ENCODE peak calls at places on chromosomes 4 and X, in four cellular contexts. One of them, this sample, is unnamed.

GRCh38 chr4:19372365-19372764 is 879.3 kb upstream of the SLIT2 start:
- DNase-seq in A549: no peak
- DNase-seq in cardiac muscle cell: no peak
- DNase-seq in breast epithelium: no peak
- DNase-seq in this sample: no peak

GRCh38 chr4:3493720-3494492 is 30.8 kb downstream of the DOK7 start:
- DNase-seq in A549: no peak
- DNase-seq in cardiac muscle cell: no peak
- DNase-seq in breast epithelium: no peak
- DNase-seq in this sample: no peak

GRCh38 chrX:56462389-56462788 is 101.0 kb upstream of the UBQLN2 start:
- DNase-seq in A549: no peak
- DNase-seq in cardiac muscle cell: peak; percentile 2
- DNase-seq in breast epithelium: no peak
- DNase-seq in this sample: no peak

GRCh38 chr4:77043507-77044131 is 32.2 kb downstream of the CCNI start:
- DNase-seq in A549: no peak
- DNase-seq in cardiac muscle cell: peak; percentile 61
- DNase-seq in breast epithelium: no peak
- DNase-seq in this sample: peak; percentile 26

GRCh38 chrX:14660970-14661369 is 131.6 kb downstream of the GLRA2 start:
- DNase-seq in A549: no peak
- DNase-seq in cardiac muscle cell: no peak
- DNase-seq in breast epithelium: no peak
- DNase-seq in this sample: no peak

GRCh38 chr4:16034010-16034829 is 49.6 kb downstream of the PROM1 start:
- DNase-seq in A549: no peak
- DNase-seq in cardiac muscle cell: peak; percentile 14
- DNase-seq in breast epithelium: no peak
- DNase-seq in this sample: no peak

GRCh38 chrX:54134269-54134668 is 48.8 kb downstream of the FAM120C start:
- DNase-seq in A549: no peak
- DNase-seq in cardiac muscle cell: no peak
- DNase-seq in breast epithelium: no peak
- DNase-seq in this sample: no peak

GRCh38 chrX:109732780-109733657 is at the start of gene ACSL4:
- DNase-seq in A549: peak; percentile 65
- DNase-seq in cardiac muscle cell: peak; percentile 92
- DNase-seq in breast epithelium: peak; percentile 53
- DNase-seq in this sample: peak; percentile 56

GRCh38 chrX:54570332-54570731 is 40.3 kb downstream of the GNL3L start:
- DNase-seq in A549: no peak
- DNase-seq in cardiac muscle cell: no peak
- DNase-seq in breast epithelium: no peak
- DNase-seq in this sample: no peak

GRCh38 chr4:83054928-83055327 is 19.9 kb downstream of the COPS4 start:
- DNase-seq in A549: no peak
- DNase-seq in cardiac muscle cell: peak; percentile 50
- DNase-seq in breast epithelium: no peak
- DNase-seq in this sample: no peak

GRCh38 chrX:48539345-48540014 is at the start of gene TBC1D25:
- DNase-seq in A549: peak; percentile 90
- DNase-seq in cardiac muscle cell: peak; percentile 98
- DNase-seq in breast epithelium: peak; percentile 93
- DNase-seq in this sample: peak; percentile 94

GRCh38 chrX:2766921-2767320 is 15.1 kb downstream of the XG start:
- DNase-seq in A549: no peak
- DNase-seq in cardiac muscle cell: peak; percentile 16
- DNase-seq in breast epithelium: no peak
- DNase-seq in this sample: no peak

GRCh38 chr4:7242766-7243165 is 50.4 kb downstream of the SORCS2 start:
- DNase-seq in A549: no peak
- DNase-seq in cardiac muscle cell: no peak
- DNase-seq in breast epithelium: no peak
- DNase-seq in this sample: no peak

GRCh38 chr4:94365304-94365703 is 22.7 kb upstream of the HPGDS start:
- DNase-seq in A549: no peak
- DNase-seq in cardiac muscle cell: no peak
- DNase-seq in breast epithelium: no peak
- DNase-seq in this sample: no peak

GRCh38 chrX:49155900-49156837 is 6.4 kb upstream of the MAGIX start:
- DNase-seq in A549: peak; percentile 81
- DNase-seq in cardiac muscle cell: peak; percentile 93
- DNase-seq in breast epithelium: peak; percentile 85
- DNase-seq in this sample: peak; percentile 79

GRCh38 chr4:98509641-98510170 is 148.7 kb downstream of the TSPAN5 start:
- DNase-seq in A549: no peak
- DNase-seq in cardiac muscle cell: no peak
- DNase-seq in breast epithelium: no peak
- DNase-seq in this sample: no peak

GRCh38 chrX:115093206-115093605 is 75.8 kb upstream of the IL13RA2 start:
- DNase-seq in A549: no peak
- DNase-seq in cardiac muscle cell: peak; percentile 1
- DNase-seq in breast epithelium: no peak
- DNase-seq in this sample: no peak

GRCh38 chr4:151957163-151957562 is 196.4 kb upstream of the GATB start:
- DNase-seq in A549: no peak
- DNase-seq in cardiac muscle cell: peak; percentile 1
- DNase-seq in breast epithelium: no peak
- DNase-seq in this sample: no peak

GRCh38 chr4:113958766-113959540 is 20.5 kb downstream of the ARSJ start:
- DNase-seq in A549: peak; percentile 14
- DNase-seq in cardiac muscle cell: peak; percentile 90
- DNase-seq in breast epithelium: no peak
- DNase-seq in this sample: no peak
- H3K27ac ChIP-seq in A549: peak overlapping the region; percentile 80
- H3K27ac ChIP-seq in cardiac muscle cell: no peak overlapping the region
- H3K27ac ChIP-seq in breast epithelium: peak overlapping the region; percentile 39
- H3K27ac ChIP-seq in this sample: no peak overlapping the region

DNA sequence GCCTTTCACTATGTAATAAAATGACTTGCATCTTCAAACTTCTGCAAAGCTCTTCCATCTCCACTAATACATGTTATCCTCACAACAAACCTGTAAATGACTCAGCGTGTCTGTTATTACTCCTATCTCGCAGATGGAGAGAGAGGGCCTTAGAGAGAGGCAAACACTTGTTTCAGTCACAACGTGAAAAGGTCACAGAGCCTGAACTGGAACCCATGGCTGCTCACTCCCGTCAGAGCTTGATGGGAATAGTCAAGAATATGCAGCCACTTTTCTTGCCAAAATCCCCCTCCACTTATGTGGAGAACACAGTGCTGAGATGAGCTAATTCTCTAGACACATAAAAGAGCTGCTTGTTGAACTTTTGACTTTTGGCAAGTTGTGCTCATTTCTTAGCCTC is 69.0 kb downstream of the SYNPO2 start:
- DNase-seq in A549: no peak
- DNase-seq in cardiac muscle cell: peak; percentile 42
- DNase-seq in breast epithelium: no peak
- DNase-seq in this sample: no peak
- H3K27ac ChIP-seq in A549: no peak overlapping the region
- H3K27ac ChIP-seq in cardiac muscle cell: no peak overlapping the region
- H3K27ac ChIP-seq in breast epithelium: peak overlapping the region; percentile 85
- H3K27ac ChIP-seq in this sample: no peak overlapping the region

GRCh38 chr4:87309625-87310024 is 13.1 kb downstream of the HSD17B13 start:
- DNase-seq in A549: no peak
- DNase-seq in cardiac muscle cell: peak; percentile 76
- DNase-seq in breast epithelium: no peak
- DNase-seq in this sample: no peak

GRCh38 chr4:87311684-87312083 is 11.0 kb downstream of the HSD17B13 start:
- DNase-seq in A549: no peak
- DNase-seq in cardiac muscle cell: no peak
- DNase-seq in breast epithelium: no peak
- DNase-seq in this sample: no peak

GRCh38 chr4:87313756-87314155 is 8.9 kb downstream of the HSD17B13 start:
- DNase-seq in A549: no peak
- DNase-seq in cardiac muscle cell: no peak
- DNase-seq in breast epithelium: no peak
- DNase-seq in this sample: no peak

GRCh38 chr4:87306056-87306455 is 16.6 kb downstream of the HSD17B13 start:
- DNase-seq in A549: no peak
- DNase-seq in cardiac muscle cell: no peak
- DNase-seq in breast epithelium: no peak
- DNase-seq in this sample: no peak

GRCh38 chr4:87310691-87311335 is 11.9 kb downstream of the HSD17B13 start:
- DNase-seq in A549: no peak
- DNase-seq in cardiac muscle cell: peak; percentile 55
- DNase-seq in breast epithelium: no peak
- DNase-seq in this sample: no peak
- H3K27ac ChIP-seq in A549: no peak overlapping the region
- H3K27ac ChIP-seq in cardiac muscle cell: no peak overlapping the region
- H3K27ac ChIP-seq in breast epithelium: no peak overlapping the region
- H3K27ac ChIP-seq in this sample: no peak overlapping the region

GRCh38 chr4:95507147-95507546 is 41.6 kb downstream of the UNC5C start:
- DNase-seq in A549: no peak
- DNase-seq in cardiac muscle cell: peak; percentile 27
- DNase-seq in breast epithelium: no peak
- DNase-seq in this sample: no peak
- H3K27ac ChIP-seq in A549: no peak overlapping the region
- H3K27ac ChIP-seq in cardiac muscle cell: no peak overlapping the region
- H3K27ac ChIP-seq in breast epithelium: no peak overlapping the region
- H3K27ac ChIP-seq in this sample: no peak overlapping the region

DNA sequence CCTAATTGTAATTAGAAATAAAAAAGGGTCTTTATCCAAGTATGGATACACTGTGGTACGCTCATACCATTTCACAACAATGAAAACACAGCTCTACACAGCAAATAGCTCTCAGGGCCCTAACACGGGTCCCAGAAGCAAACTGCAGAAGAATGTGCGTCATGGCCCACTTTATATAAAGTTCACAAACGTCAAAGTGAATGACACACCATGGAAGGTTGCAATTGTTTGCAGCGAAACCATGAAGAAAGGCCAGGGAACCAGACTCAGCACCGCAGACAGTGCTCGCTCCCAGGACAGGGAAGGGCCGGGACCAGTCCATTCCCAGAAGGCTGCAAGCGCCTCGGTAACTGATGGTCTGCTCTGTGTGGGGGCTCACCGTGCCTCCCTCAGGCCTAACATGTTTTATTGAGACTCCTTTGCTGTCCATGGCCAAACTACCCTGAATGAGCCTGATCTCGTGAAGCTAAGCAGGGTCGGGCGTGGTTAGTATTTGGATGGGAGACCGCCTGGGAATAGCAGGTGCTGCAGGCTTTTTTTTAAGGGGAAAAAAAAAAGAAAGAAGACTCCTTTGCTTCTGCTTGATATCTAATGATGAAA is 47.8 kb downstream of the ACOX3 start:
- DNase-seq in A549: no peak
- DNase-seq in cardiac muscle cell: no peak
- DNase-seq in breast epithelium: no peak
- DNase-seq in this sample: no peak
- H3K27ac ChIP-seq in A549: peak overlapping the region; percentile 64
- H3K27ac ChIP-seq in cardiac muscle cell: no peak overlapping the region
- H3K27ac ChIP-seq in breast epithelium: peak overlapping the region; percentile 59
- H3K27ac ChIP-seq in this sample: peak overlapping the region; percentile 72

GRCh38 chr4:38164346-38164745 is 204.1 kb downstream of the PTTG2 start:
- DNase-seq in A549: no peak
- DNase-seq in cardiac muscle cell: no peak
- DNase-seq in breast epithelium: no peak
- DNase-seq in this sample: no peak

GRCh38 chr4:38166768-38167167 is 206.6 kb downstream of the PTTG2 start:
- DNase-seq in A549: no peak
- DNase-seq in cardiac muscle cell: no peak
- DNase-seq in breast epithelium: no peak
- DNase-seq in this sample: no peak

GRCh38 chr4:38169524-38169923 is 209.3 kb downstream of the PTTG2 start:
- DNase-seq in A549: no peak
- DNase-seq in cardiac muscle cell: no peak
- DNase-seq in breast epithelium: no peak
- DNase-seq in this sample: no peak

GRCh38 chr4:38163216-38164006 is 203.2 kb downstream of the PTTG2 start:
- DNase-seq in A549: no peak
- DNase-seq in cardiac muscle cell: no peak
- DNase-seq in breast epithelium: no peak
- DNase-seq in this sample: no peak

DNA sequence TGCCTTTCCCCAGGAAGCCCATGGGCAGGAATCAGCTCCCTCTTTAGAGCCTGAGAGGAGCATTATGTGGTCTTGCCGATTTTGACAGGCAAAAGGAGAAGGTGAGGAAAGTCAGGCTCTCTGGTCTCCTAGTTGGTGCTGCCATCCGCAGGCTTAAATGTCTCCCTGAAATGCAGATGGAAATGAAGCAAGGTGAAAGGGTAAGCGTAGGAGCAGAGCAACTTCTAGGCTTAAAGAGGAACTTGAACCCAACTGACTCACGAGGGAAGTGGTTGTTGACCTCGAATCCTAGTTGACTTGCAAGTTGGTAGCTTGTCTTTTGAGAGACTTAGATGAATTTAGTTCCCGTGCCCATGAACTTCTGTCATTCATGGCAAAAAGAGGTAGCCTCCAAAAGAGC is 205.9 kb downstream of the PTTG2 start:
- DNase-seq in A549: no peak
- DNase-seq in cardiac muscle cell: no peak
- DNase-seq in breast epithelium: no peak
- DNase-seq in this sample: no peak
- H3K27ac ChIP-seq in A549: no peak overlapping the region
- H3K27ac ChIP-seq in cardiac muscle cell: no peak overlapping the region
- H3K27ac ChIP-seq in breast epithelium: no peak overlapping the region
- H3K27ac ChIP-seq in this sample: no peak overlapping the region

This sample was measured in tibial nerve.